ENCODE peak calls at places on chromosomes 4 and X, in six cellular contexts. V is brain microvascular endothelial cell; K is activated gamma-delta T cell treated with Interleukin-2 at 50 U/mL for 16 hours; S is Daoy; J is stimulated activated CD8-positive, alpha-beta memory T cell treated with anti-CD3 and anti-CD28 coated beads, Interleukin-15, amount 100 ng/mL, for 1 hour; U is non-pigmented ciliary epithelial cell. R is an unnamed sample.
A peak's percentile ranks its signal among the peaks of the same experiment; 100 is the strongest.

GRCh38 chrX:74242050-74242449 is 61.9 kb upstream of the ZCCHC13 start:
- DNase-seq in V (no peak), S (peak; percentile 23), U (peak; percentile 34), K (no peak), J (no peak), R (no peak)

GRCh38 chrX:121871122-121871521 is 823.7 kb downstream of the GLUD2 start:
- DNase-seq in U (no peak), V (no peak), S (no peak), K (no peak), J (no peak), R (no peak)

GRCh38 chrX:130625381-130625780 is 223.6 kb downstream of the RBMX2 start:
- DNase-seq in K (no peak), S (no peak), U (peak; percentile 2), J (no peak), V (no peak), R (no peak)

GRCh38 chrX:115029869-115030564 is 12.6 kb upstream of the IL13RA2 start:
- DNase-seq in U (no peak), J (no peak), V (no peak), K (no peak), S (no peak), R (no peak)

GRCh38 chr4:100657187-100657586 is 139.4 kb upstream of the EMCN start:
- DNase-seq in U (peak; percentile 26), J (no peak), K (no peak), S (no peak), V (peak; percentile 30), R (no peak)

GRCh38 chr4:99885063-99885664 is 9.1 kb downstream of the LAMTOR3 start:
- DNase-seq in K (no peak), U (no peak), J (no peak), S (no peak), V (peak; percentile 22), R (no peak)

GRCh38 chrX:101347859-101348451 is 587 bp downstream of the TIMM8A start:
- DNase-seq in J (no peak), S (no peak), V (no peak), K (no peak), U (no peak), R (no peak)

GRCh38 chr4:98528882-98529281 is 129.5 kb downstream of the TSPAN5 start:
- DNase-seq in K (no peak), U (no peak), S (no peak), J (no peak), V (no peak), R (no peak)